ENCODE peak calls at places on chromosome 1, in nine cellular contexts. O, T, N, M, K, C, Q, H and G are unnamed samples.

GRCh38 chr1:224860488-224860887 is 69.0 kb upstream of the DNAH14 start:
- DNase-seq in O (no peak), T (no peak), N (no peak), M (no peak), K (no peak), C (no peak), Q (no peak), H (no peak), G (no peak)

GRCh38 chr1:63663301-63663700 is 70.1 kb downstream of the PGM1 start:
- DNase-seq in O (no peak), T (no peak), N (no peak), M (no peak), K (no peak), C (no peak), Q (peak; percentile 91), H (no peak), G (no peak)

GRCh38 chr1:45669859-45670655 is 16.3 kb downstream of the GPBP1L1 start:
- DNase-seq in O (no peak), T (no peak), N (no peak), M (no peak), K (no peak), C (no peak), Q (no peak), H (no peak), G (no peak)

GRCh38 chr1:54487571-54488050 is 60.4 kb upstream of the ACOT11 start:
- DNase-seq in O (no peak), T (no peak), N (peak; percentile 69), M (no peak), K (peak; percentile 31), C (no peak), Q (peak; percentile 26), H (no peak), G (no peak)

GRCh38 chr1:71190843-71191242 is 110.0 kb upstream of the ZRANB2 start:
- DNase-seq in O (no peak), T (no peak), N (no peak), M (no peak), K (no peak), C (no peak), Q (no peak), H (no peak), G (no peak)

GRCh38 chr1:185578293-185578692 is 155.9 kb upstream of the HMCN1 start:
- DNase-seq in O (no peak), T (no peak), N (no peak), M (no peak), K (no peak), C (no peak), Q (no peak), H (no peak), G (no peak)

GRCh38 chr1:205518616-205519540 is 14.4 kb downstream of the CDK18 start:
- DNase-seq in O (no peak), T (no peak), N (no peak), M (no peak), K (no peak), C (no peak), Q (no peak), H (no peak), G (no peak)

GRCh38 chr1:12556368-12556930 is 61.6 kb downstream of the DHRS3 start:
- DNase-seq in O (no peak), T (peak; percentile 63), N (peak; percentile 74), M (no peak), K (peak; percentile 42), C (peak; percentile 78), Q (no peak), H (no peak), G (peak; percentile 56)

GRCh38 chr1:223844962-223845809 is 561 bp downstream of the TP53BP2 start:
- DNase-seq in O (no peak), T (peak; percentile 77), N (no peak), M (peak; percentile 68), K (peak; percentile 60), C (peak; percentile 66), Q (peak; percentile 55), H (peak; percentile 64), G (no peak)
- H3K4me1 ChIP-seq in O (peaks cover 32% of the 10 kb centered on the region), T (peaks cover 57% of the 10 kb centered on the region), N (peaks cover 34% of the 10 kb centered on the region), M (peaks cover 43% of the 10 kb centered on the region), K (peaks cover 46% of the 10 kb centered on the region), C (peaks cover 3% of the 10 kb centered on the region), Q (peaks cover 27% of the 10 kb centered on the region), H (peaks cover 14% of the 10 kb centered on the region), G (peaks cover 5% of the 10 kb centered on the region)

GRCh38 chr1:61233121-61233659 is 150.8 kb downstream of the NFIA start:
- DNase-seq in O (no peak), T (no peak), N (no peak), M (no peak), K (no peak), C (no peak), Q (no peak), H (no peak), G (no peak)
- H3K4me3 ChIP-seq in O (no peak overlapping the region), T (no peak overlapping the region), N (no peak overlapping the region), M (no peak overlapping the region), K (no peak overlapping the region), C (no peak overlapping the region), Q (no peak overlapping the region), H (no peak overlapping the region), G (no peak overlapping the region)

GRCh38 chr1:21701401-21701800 is 32.2 kb upstream of the RAP1GAP start:
- DNase-seq in O (no peak), T (no peak), N (no peak), M (no peak), K (no peak), C (no peak), Q (no peak), H (no peak), G (no peak)

GRCh38 chr1:21702780-21703179 is 33.6 kb upstream of the RAP1GAP start:
- DNase-seq in O (no peak), T (no peak), N (no peak), M (no peak), K (no peak), C (no peak), Q (no peak), H (no peak), G (no peak)

GRCh38 chr1:21704055-21704660 is 35.0 kb upstream of the RAP1GAP start:
- DNase-seq in O (no peak), T (no peak), N (no peak), M (no peak), K (no peak), C (no peak), Q (no peak), H (no peak), G (no peak)

GRCh38 chr1:21705303-21705980 is 36.3 kb upstream of the RAP1GAP start:
- DNase-seq in O (no peak), T (no peak), N (no peak), M (no peak), K (no peak), C (no peak), Q (no peak), H (no peak), G (no peak)

GRCh38 chr1:21703318-21703963 is 34.3 kb upstream of the RAP1GAP start:
- DNase-seq in O (no peak), T (no peak), N (no peak), M (no peak), K (no peak), C (no peak), Q (peak; percentile 45), H (no peak), G (no peak)
- H3K36me3 ChIP-seq in O (peaks cover 63% of the 10 kb centered on the region), T (peaks cover 90% of the 10 kb centered on the region), N (peaks cover 94% of the 10 kb centered on the region), M (peaks cover 51% of the 10 kb centered on the region), K (peaks cover 27% of the 10 kb centered on the region), C (no peaks in the 10 kb centered on the region), Q (peaks cover 39% of the 10 kb centered on the region), H (peaks cover 59% of the 10 kb centered on the region), G (no peaks in the 10 kb centered on the region)

GRCh38 chr1:187631984-187632383 is 803.2 kb downstream of the PLA2G4A start:
- DNase-seq in O (no peak), T (no peak), N (no peak), M (no peak), K (no peak), C (no peak), Q (no peak), H (no peak), G (no peak)

GRCh38 chr1:187630653-187631380 is 802.1 kb downstream of the PLA2G4A start:
- DNase-seq in O (no peak), T (no peak), N (no peak), M (no peak), K (no peak), C (no peak), Q (no peak), H (no peak), G (no peak)

GRCh38 chr1:187634940-187635339 is 806.2 kb downstream of the PLA2G4A start:
- DNase-seq in O (no peak), T (no peak), N (no peak), M (no peak), K (no peak), C (no peak), Q (no peak), H (no peak), G (no peak)

GRCh38 chr1:187627516-187627915 is 798.8 kb downstream of the PLA2G4A start:
- DNase-seq in O (no peak), T (no peak), N (no peak), M (no peak), K (no peak), C (no peak), Q (no peak), H (no peak), G (no peak)

GRCh38 chr1:187631381-187631675 is 802.6 kb downstream of the PLA2G4A start:
- DNase-seq in O (no peak), T (no peak), N (no peak), M (no peak), K (no peak), C (no peak), Q (no peak), H (no peak), G (no peak)
- H3K4me1 ChIP-seq in O (no peaks in the 10 kb centered on the region), T (no peaks in the 10 kb centered on the region), N (no peaks in the 10 kb centered on the region), M (no peaks in the 10 kb centered on the region), K (no peaks in the 10 kb centered on the region), C (no peaks in the 10 kb centered on the region), Q (no peaks in the 10 kb centered on the region), H (no peaks in the 10 kb centered on the region), G (no peaks in the 10 kb centered on the region)